ENCODE peak calls at places on chromosome 21, in ten cellular contexts. One of them, this sample, is unnamed. For H3K27me3 and H3K9me3, the result is how much of the 10 kb centered on the place peaks cover.

GRCh38 chr21:45905196-45905595 is 76.4 kb upstream of the COL6A1 start:
- DNase-seq in naive thymus-derived CD4-positive, alpha-beta T cell: no peak
- DNase-seq in A673: no peak
- DNase-seq in body of pancreas: no peak
- DNase-seq in CD4-positive, alpha-beta T cell: no peak
- DNase-seq in right lobe of liver: peak
- DNase-seq in ovary: no peak
- DNase-seq in psoas muscle: peak
- DNase-seq in H9: no peak
- DNase-seq in IMR-90: no peak
- DNase-seq in this sample: no peak

GRCh38 chr21:25822981-25823380 is 88.2 kb downstream of the GABPA start:
- DNase-seq in naive thymus-derived CD4-positive, alpha-beta T cell: no peak
- DNase-seq in right lobe of liver: no peak
- DNase-seq in H9: no peak
- DNase-seq in IMR-90: no peak
- DNase-seq in CD4-positive, alpha-beta T cell: no peak
- DNase-seq in A673: no peak
- DNase-seq in psoas muscle: no peak
- DNase-seq in body of pancreas: no peak
- DNase-seq in ovary: no peak
- DNase-seq in this sample: no peak

GRCh38 chr21:42555756-42556438 is 42.2 kb downstream of the SLC37A1 start:
- DNase-seq in CD4-positive, alpha-beta T cell: no peak
- DNase-seq in naive thymus-derived CD4-positive, alpha-beta T cell: no peak
- DNase-seq in right lobe of liver: no peak
- DNase-seq in IMR-90: no peak
- DNase-seq in H9: no peak
- DNase-seq in body of pancreas: no peak
- DNase-seq in ovary: no peak
- DNase-seq in psoas muscle: no peak
- DNase-seq in A673: no peak
- DNase-seq in this sample: no peak

GRCh38 chr21:17451364-17451869 is 61.4 kb upstream of the CXADR start:
- DNase-seq in body of pancreas: peak
- DNase-seq in H9: no peak
- DNase-seq in A673: peak
- DNase-seq in IMR-90: peak
- DNase-seq in psoas muscle: no peak
- DNase-seq in ovary: no peak
- DNase-seq in CD4-positive, alpha-beta T cell: no peak
- DNase-seq in right lobe of liver: no peak
- DNase-seq in naive thymus-derived CD4-positive, alpha-beta T cell: no peak
- DNase-seq in this sample: no peak

GRCh38 chr21:44900559-44901251 is 20.0 kb downstream of the ITGB2 start:
- DNase-seq in psoas muscle: no peak
- DNase-seq in body of pancreas: no peak
- DNase-seq in H9: no peak
- DNase-seq in IMR-90: no peak
- DNase-seq in A673: no peak
- DNase-seq in CD4-positive, alpha-beta T cell: no peak
- DNase-seq in ovary: no peak
- DNase-seq in naive thymus-derived CD4-positive, alpha-beta T cell: no peak
- DNase-seq in right lobe of liver: no peak
- DNase-seq in this sample: no peak

GRCh38 chr21:30194701-30195299 is 21.1 kb downstream of the CLDN8 start:
- DNase-seq in IMR-90: no peak
- DNase-seq in H9: no peak
- DNase-seq in CD4-positive, alpha-beta T cell: no peak
- DNase-seq in body of pancreas: peak
- DNase-seq in psoas muscle: no peak
- DNase-seq in ovary: no peak
- DNase-seq in A673: peak
- DNase-seq in right lobe of liver: no peak
- DNase-seq in naive thymus-derived CD4-positive, alpha-beta T cell: no peak
- DNase-seq in this sample: peak

GRCh38 chr21:33572350-33572749 is 16.1 kb downstream of the DONSON start:
- DNase-seq in ovary: no peak
- DNase-seq in H9: no peak
- DNase-seq in psoas muscle: no peak
- DNase-seq in body of pancreas: no peak
- DNase-seq in naive thymus-derived CD4-positive, alpha-beta T cell: no peak
- DNase-seq in CD4-positive, alpha-beta T cell: no peak
- DNase-seq in A673: no peak
- DNase-seq in IMR-90: no peak
- DNase-seq in right lobe of liver: peak
- DNase-seq in this sample: no peak

GRCh38 chr21:36759348-36760083 is 60.6 kb downstream of the SIM2 start:
- DNase-seq in naive thymus-derived CD4-positive, alpha-beta T cell: no peak
- DNase-seq in ovary: no peak
- DNase-seq in IMR-90: no peak
- DNase-seq in right lobe of liver: no peak
- DNase-seq in A673: no peak
- DNase-seq in H9: no peak
- DNase-seq in body of pancreas: no peak
- DNase-seq in psoas muscle: no peak
- DNase-seq in CD4-positive, alpha-beta T cell: no peak
- DNase-seq in this sample: no peak

GRCh38 chr21:16291296-16291695 is 561.5 kb downstream of the USP25 start:
- DNase-seq in IMR-90: no peak
- DNase-seq in CD4-positive, alpha-beta T cell: no peak
- DNase-seq in A673: no peak
- DNase-seq in body of pancreas: no peak
- DNase-seq in naive thymus-derived CD4-positive, alpha-beta T cell: no peak
- DNase-seq in psoas muscle: no peak
- DNase-seq in H9: no peak
- DNase-seq in right lobe of liver: no peak
- DNase-seq in ovary: no peak
- DNase-seq in this sample: no peak

GRCh38 chr21:16287060-16287459 is 557.3 kb downstream of the USP25 start:
- DNase-seq in ovary: no peak
- DNase-seq in CD4-positive, alpha-beta T cell: no peak
- DNase-seq in H9: no peak
- DNase-seq in A673: no peak
- DNase-seq in right lobe of liver: no peak
- DNase-seq in naive thymus-derived CD4-positive, alpha-beta T cell: no peak
- DNase-seq in body of pancreas: no peak
- DNase-seq in psoas muscle: no peak
- DNase-seq in IMR-90: no peak
- DNase-seq in this sample: no peak

GRCh38 chr21:16280731-16281130 is 550.9 kb downstream of the USP25 start:
- DNase-seq in CD4-positive, alpha-beta T cell: no peak
- DNase-seq in A673: no peak
- DNase-seq in IMR-90: no peak
- DNase-seq in naive thymus-derived CD4-positive, alpha-beta T cell: no peak
- DNase-seq in ovary: no peak
- DNase-seq in right lobe of liver: no peak
- DNase-seq in body of pancreas: no peak
- DNase-seq in H9: no peak
- DNase-seq in psoas muscle: no peak
- DNase-seq in this sample: no peak

GRCh38 chr21:16279658-16280581 is 550.1 kb downstream of the USP25 start:
- DNase-seq in IMR-90: peak
- DNase-seq in A673: no peak
- DNase-seq in H9: no peak
- DNase-seq in CD4-positive, alpha-beta T cell: no peak
- DNase-seq in naive thymus-derived CD4-positive, alpha-beta T cell: no peak
- DNase-seq in psoas muscle: peak
- DNase-seq in right lobe of liver: no peak
- DNase-seq in ovary: peak
- DNase-seq in body of pancreas: peak
- DNase-seq in this sample: no peak

GRCh38 chr21:16285646-16286223 is 556.0 kb downstream of the USP25 start:
- DNase-seq in right lobe of liver: no peak
- DNase-seq in H9: no peak
- DNase-seq in body of pancreas: no peak
- DNase-seq in psoas muscle: no peak
- DNase-seq in A673: no peak
- DNase-seq in IMR-90: no peak
- DNase-seq in CD4-positive, alpha-beta T cell: no peak
- DNase-seq in naive thymus-derived CD4-positive, alpha-beta T cell: no peak
- DNase-seq in ovary: no peak
- DNase-seq in this sample: no peak
- H3K27ac ChIP-seq in right lobe of liver: no peak
- H3K27ac ChIP-seq in H9: no peak
- H3K27ac ChIP-seq in body of pancreas: no peak
- H3K27ac ChIP-seq in psoas muscle: no peak
- H3K27ac ChIP-seq in A673: no peak
- H3K27ac ChIP-seq in IMR-90: no peak
- H3K27ac ChIP-seq in CD4-positive, alpha-beta T cell: no peak
- H3K27ac ChIP-seq in naive thymus-derived CD4-positive, alpha-beta T cell: no peak
- H3K27ac ChIP-seq in ovary: no peak
- H3K27ac ChIP-seq in this sample: no peak

DNA sequence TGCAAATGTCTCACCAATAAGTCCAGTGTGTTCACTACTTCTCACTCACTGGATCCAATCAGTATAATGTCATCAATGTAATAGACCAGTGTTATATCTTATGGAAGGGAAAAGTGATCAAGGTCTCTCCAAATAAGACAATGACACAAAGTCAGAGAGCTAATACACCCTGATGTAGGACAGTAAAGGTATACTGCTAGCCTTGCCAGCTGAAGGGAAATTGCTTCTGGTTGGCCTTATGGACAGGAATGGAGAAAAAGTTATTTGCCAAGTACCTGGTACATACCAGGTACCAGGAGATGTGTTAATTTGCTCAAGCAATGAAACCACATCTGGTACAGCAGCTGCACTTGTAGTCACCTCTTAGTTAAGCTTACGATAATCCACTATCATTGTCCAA is 141.0 kb downstream of the LTN1 start:
- DNase-seq in A673: no peak
- DNase-seq in H9: no peak
- DNase-seq in ovary: no peak
- DNase-seq in CD4-positive, alpha-beta T cell: no peak
- DNase-seq in body of pancreas: no peak
- DNase-seq in right lobe of liver: no peak
- DNase-seq in naive thymus-derived CD4-positive, alpha-beta T cell: no peak
- DNase-seq in psoas muscle: no peak
- DNase-seq in IMR-90: no peak
- DNase-seq in this sample: no peak
- H3K27me3 ChIP-seq in A673: under half
- H3K27me3 ChIP-seq in H9: under half
- H3K27me3 ChIP-seq in ovary: under half
- H3K27me3 ChIP-seq in CD4-positive, alpha-beta T cell: under half
- H3K27me3 ChIP-seq in body of pancreas: under half
- H3K27me3 ChIP-seq in right lobe of liver: under half
- H3K27me3 ChIP-seq in naive thymus-derived CD4-positive, alpha-beta T cell: under half
- H3K27me3 ChIP-seq in psoas muscle: under half
- H3K27me3 ChIP-seq in IMR-90: under half
- H3K27me3 ChIP-seq in this sample: under half

DNA sequence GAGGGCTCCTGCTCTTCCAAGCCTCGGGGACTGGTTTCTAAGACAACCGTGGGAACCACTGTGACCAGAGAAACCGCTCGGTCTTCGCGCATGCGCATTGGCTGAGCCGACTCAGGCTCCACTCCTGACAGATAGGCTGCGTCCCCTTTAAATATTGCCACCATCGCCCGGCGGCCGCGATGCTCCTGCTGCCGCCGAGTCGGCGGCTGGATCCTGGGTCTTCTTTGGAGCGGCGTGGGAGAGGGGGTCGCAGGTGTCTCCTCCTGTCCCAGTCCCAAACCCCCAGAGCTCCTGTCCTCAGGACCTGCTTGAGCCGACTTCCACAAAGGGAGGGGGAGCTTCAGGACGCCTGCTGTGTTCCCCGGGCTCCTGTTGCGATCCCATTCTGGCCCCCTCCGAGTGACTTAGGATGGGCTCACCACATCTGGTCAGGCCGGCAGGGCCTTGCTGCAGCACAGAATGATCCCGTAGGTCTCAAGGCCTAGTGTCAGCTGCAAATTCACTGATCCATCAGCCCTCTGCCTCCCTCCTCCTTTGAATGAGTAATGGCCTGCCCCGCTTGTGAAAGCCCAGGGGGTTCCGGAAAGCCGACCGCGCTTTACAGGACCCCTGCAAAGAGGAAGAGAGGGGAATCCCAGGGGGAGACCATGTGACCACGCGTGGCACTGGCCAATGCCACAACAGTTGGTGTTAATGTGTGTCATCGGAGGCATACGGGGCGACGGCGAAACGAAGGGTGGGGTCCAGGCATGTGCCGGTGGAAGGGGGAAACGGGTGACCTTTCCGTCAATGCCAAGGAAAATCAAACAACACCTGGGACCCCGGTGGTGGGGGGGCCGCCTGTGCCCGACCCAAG is 683.2 kb upstream of the TPTE start:
- DNase-seq in H9: no peak
- DNase-seq in body of pancreas: no peak
- DNase-seq in IMR-90: no peak
- DNase-seq in right lobe of liver: peak
- DNase-seq in ovary: no peak
- DNase-seq in A673: no peak
- DNase-seq in psoas muscle: peak
- DNase-seq in CD4-positive, alpha-beta T cell: no peak
- DNase-seq in naive thymus-derived CD4-positive, alpha-beta T cell: no peak
- DNase-seq in this sample: no peak
- H3K9me3 ChIP-seq in H9: half or more
- H3K9me3 ChIP-seq in body of pancreas: under half
- H3K9me3 ChIP-seq in IMR-90: under half
- H3K9me3 ChIP-seq in right lobe of liver: under half
- H3K9me3 ChIP-seq in ovary: under half
- H3K9me3 ChIP-seq in A673: under half
- H3K9me3 ChIP-seq in psoas muscle: under half
- H3K9me3 ChIP-seq in CD4-positive, alpha-beta T cell: under half
- H3K9me3 ChIP-seq in naive thymus-derived CD4-positive, alpha-beta T cell: under half
- H3K9me3 ChIP-seq in this sample: under half

DNA sequence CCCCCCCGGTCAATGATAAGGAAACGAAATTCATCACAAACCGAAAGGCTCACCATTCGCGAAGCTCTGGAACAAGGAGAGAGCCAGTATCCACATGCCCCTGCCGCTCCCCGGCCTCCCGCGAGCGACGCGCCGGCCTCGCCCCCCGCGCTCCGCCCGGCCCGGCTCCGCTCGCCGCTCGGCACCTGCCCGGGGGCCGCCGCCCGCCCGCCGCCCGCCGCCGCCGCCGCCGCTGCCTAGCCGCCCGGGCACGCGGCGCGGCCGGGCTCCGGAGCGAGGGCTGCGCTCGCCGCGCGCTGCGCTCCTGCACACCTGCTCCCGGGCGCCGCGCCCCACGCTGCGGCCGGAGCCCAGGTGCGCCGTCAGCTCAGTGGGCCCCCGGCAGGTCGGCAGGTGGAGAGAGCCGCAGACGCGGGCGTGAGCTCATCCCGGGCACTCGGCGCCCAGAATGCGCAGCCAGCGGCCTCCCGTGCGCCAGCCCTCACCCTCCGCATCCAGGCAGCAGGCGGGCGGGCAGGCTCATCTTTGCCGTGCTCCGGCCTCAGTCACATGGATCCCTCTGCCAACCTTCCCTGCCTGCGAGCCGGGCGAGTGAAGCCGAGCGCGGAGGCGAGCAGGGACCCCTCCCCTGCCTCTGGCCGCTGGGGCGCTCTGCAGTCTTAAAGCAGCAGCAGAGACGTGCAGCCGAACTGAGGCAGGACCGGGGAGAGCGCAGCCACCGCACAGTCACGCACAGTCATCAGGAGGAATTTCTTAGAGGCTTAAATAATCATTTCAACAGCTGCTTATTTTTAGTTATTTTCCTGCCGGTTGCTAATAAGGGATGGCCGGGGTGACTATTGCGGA is at the start of gene DSCAM:
- DNase-seq in CD4-positive, alpha-beta T cell: no peak
- DNase-seq in H9: peak
- DNase-seq in naive thymus-derived CD4-positive, alpha-beta T cell: no peak
- DNase-seq in body of pancreas: no peak
- DNase-seq in psoas muscle: no peak
- DNase-seq in A673: no peak
- DNase-seq in IMR-90: no peak
- DNase-seq in ovary: no peak
- DNase-seq in right lobe of liver: no peak
- DNase-seq in this sample: no peak
- H3K27ac ChIP-seq in CD4-positive, alpha-beta T cell: no peak
- H3K27ac ChIP-seq in H9: no peak
- H3K27ac ChIP-seq in naive thymus-derived CD4-positive, alpha-beta T cell: no peak
- H3K27ac ChIP-seq in body of pancreas: no peak
- H3K27ac ChIP-seq in psoas muscle: no peak
- H3K27ac ChIP-seq in A673: no peak
- H3K27ac ChIP-seq in IMR-90: no peak
- H3K27ac ChIP-seq in ovary: no peak
- H3K27ac ChIP-seq in right lobe of liver: no peak
- H3K27ac ChIP-seq in this sample: no peak

This sample was measured in iPS DF 6.9.